ENCODE peak calls at places on chromosomes 12 and 14, in nine cellular contexts. K, Z, B, G, W, N, Y, H and S are unnamed samples. For H3K9me3, the result is how much of the 10 kb centered on the place peaks cover.

GRCh38 chr12:88207921-88208640 is 66.0 kb downstream of the TMTC3 start:
- DNase-seq in K (no peak), Z (no peak), B (no peak), G (no peak), W (peak), N (no peak), Y (no peak), H (peak), S (no peak)

GRCh38 chr14:74962493-74962892 is 7.1 kb upstream of the PGF start:
- DNase-seq in K (no peak), Z (no peak), B (no peak), G (no peak), W (no peak), N (no peak), Y (no peak), H (no peak), S (no peak)

GRCh38 chr12:8156845-8157244 is at the start of gene ZNF705A:
- DNase-seq in K (no peak), Z (no peak), B (no peak), G (no peak), W (peak), N (no peak), Y (no peak), H (peak), S (no peak)

GRCh38 chr12:88553941-88554658 is 26.2 kb downstream of the KITLG start:
- DNase-seq in K (no peak), Z (no peak), B (peak), G (no peak), W (peak), N (no peak), Y (no peak), H (no peak), S (no peak)

GRCh38 chr12:108302471-108303311 is 36.4 kb downstream of the CMKLR1 start:
- DNase-seq in K (no peak), Z (no peak), B (no peak), G (no peak), W (no peak), N (no peak), Y (peak), H (no peak), S (no peak)

GRCh38 chr12:72264548-72265175 is 7.5 kb upstream of the TRHDE start:
- DNase-seq in K (no peak), Z (no peak), B (no peak), G (no peak), W (peak), N (no peak), Y (no peak), H (no peak), S (no peak)

GRCh38 chr14:68964300-68965093 is 14.6 kb downstream of the ACTN1 start:
- DNase-seq in K (no peak), Z (peak), B (no peak), G (no peak), W (peak), N (no peak), Y (no peak), H (no peak), S (no peak)

GRCh38 chr14:61780125-61780524 is 17.9 kb downstream of the SNAPC1 start:
- DNase-seq in K (no peak), Z (no peak), B (no peak), G (no peak), W (no peak), N (peak), Y (no peak), H (no peak), S (no peak)

GRCh38 chr12:5047729-5048128 is 4.0 kb downstream of the KCNA5 start:
- DNase-seq in K (no peak), Z (no peak), B (no peak), G (no peak), W (no peak), N (no peak), Y (no peak), H (no peak), S (no peak)

GRCh38 chr12:18261273-18261672 is at the start of gene PIK3C2G:
- DNase-seq in K (no peak), Z (no peak), B (no peak), G (no peak), W (no peak), N (no peak), Y (no peak), H (no peak), S (no peak)
- H3K4me3 ChIP-seq in K (no peak), Z (no peak), B (no peak), G (no peak), W (no peak), N (no peak), Y (no peak), H (no peak), S (no peak)

GRCh38 chr14:82431031-82431430 is 897.4 kb upstream of the SEL1L start:
- DNase-seq in K (no peak), Z (no peak), B (no peak), G (no peak), W (no peak), N (no peak), Y (no peak), H (no peak), S (no peak)
- H3K9me3 ChIP-seq in K (under half), Z (under half), B (under half), G (under half), W (under half), N (under half), Y (under half), H (under half), S (under half)

DNA sequence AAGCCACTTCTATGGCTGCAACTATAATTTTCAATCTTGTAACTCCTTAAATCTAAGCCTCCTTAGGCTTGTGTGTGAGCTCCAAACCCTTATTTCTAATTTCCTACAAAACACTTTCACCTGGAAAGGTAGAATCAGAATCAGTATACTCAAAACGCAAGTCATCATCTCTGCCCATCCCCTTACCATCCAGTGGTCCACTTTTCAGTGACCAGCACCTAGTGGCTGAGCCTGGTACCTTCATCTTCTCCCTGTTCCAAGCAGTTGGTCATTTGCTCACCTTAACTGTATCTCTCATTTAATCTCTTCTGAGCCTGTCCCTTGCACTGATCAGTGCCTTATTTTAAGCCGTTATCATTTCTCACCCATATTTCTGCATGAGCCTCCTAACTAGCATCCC is 107.9 kb downstream of the PPM1H start:
- DNase-seq in K (no peak), Z (no peak), B (no peak), G (no peak), W (no peak), N (no peak), Y (no peak), H (no peak), S (no peak)
- H3K27ac ChIP-seq in K (no peak), Z (no peak), B (no peak), G (no peak), W (no peak), N (no peak), Y (no peak), H (no peak), S (no peak)

GRCh38 chr12:124109760-124110159 is 136.7 kb downstream of the ZNF664 start:
- DNase-seq in K (no peak), Z (no peak), B (peak), G (no peak), W (peak), N (no peak), Y (no peak), H (no peak), S (peak)

GRCh38 chr12:124100572-124101178 is 127.7 kb downstream of the ZNF664 start:
- DNase-seq in K (no peak), Z (no peak), B (no peak), G (no peak), W (no peak), N (no peak), Y (no peak), H (no peak), S (no peak)

GRCh38 chr12:124110372-124110883 is 137.4 kb downstream of the ZNF664 start:
- DNase-seq in K (no peak), Z (no peak), B (no peak), G (no peak), W (no peak), N (no peak), Y (no peak), H (no peak), S (no peak)

GRCh38 chr12:124107299-124107698 is 134.3 kb downstream of the ZNF664 start:
- DNase-seq in K (no peak), Z (no peak), B (no peak), G (no peak), W (no peak), N (no peak), Y (no peak), H (no peak), S (no peak)

DNA sequence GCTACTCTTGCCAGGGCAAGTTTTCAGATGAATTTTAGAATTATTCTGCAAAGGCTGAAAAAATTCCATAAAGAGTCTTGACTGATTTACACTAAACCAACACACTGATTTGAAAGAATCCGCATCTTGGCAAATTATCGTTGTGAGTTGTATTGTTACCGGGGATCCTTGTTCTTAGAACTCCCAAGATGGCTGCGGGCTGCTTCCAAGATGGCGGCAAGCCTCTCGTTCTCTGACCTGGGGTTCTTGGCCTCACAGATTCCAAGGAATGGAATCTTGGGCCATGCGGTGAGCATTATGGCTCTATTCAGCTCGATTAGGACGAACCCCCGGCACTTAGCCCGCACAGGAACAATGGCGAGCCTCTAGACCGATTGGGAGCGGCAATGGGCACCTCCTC is 132.5 kb downstream of the ZNF664 start:
- DNase-seq in K (no peak), Z (no peak), B (no peak), G (no peak), W (no peak), N (no peak), Y (no peak), H (no peak), S (no peak)
- H3K4me3 ChIP-seq in K (no peak), Z (no peak), B (no peak), G (no peak), W (no peak), N (no peak), Y (no peak), H (no peak), S (no peak)

DNA sequence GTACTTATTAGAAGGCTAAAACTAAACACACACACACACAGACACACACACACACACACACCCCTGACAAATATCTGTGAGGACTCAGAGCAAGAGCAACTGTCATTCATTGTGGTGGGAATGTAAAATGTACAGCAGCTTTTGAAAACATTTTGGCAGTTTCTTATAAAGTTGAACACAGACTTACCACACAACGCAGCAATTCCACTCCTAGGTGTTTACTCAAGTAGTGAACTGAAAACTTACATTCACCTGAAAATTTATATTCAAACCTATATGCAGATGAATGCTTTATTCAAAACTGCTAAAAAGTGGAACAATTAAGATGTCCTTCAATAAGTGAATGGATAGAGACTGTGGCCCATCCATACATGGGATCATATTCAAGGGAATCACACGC is 18.6 kb downstream of the ZNF605 start:
- DNase-seq in K (no peak), Z (no peak), B (no peak), G (no peak), W (no peak), N (no peak), Y (no peak), H (no peak), S (no peak)
- H3K9me3 ChIP-seq in K (half or more), Z (under half), B (under half), G (under half), W (half or more), N (under half), Y (half or more), H (half or more), S (under half)

GRCh38 chr14:53147893-53148292 is 5.2 kb downstream of the DDHD1 start:
- DNase-seq in K (no peak), Z (no peak), B (no peak), G (no peak), W (no peak), N (no peak), Y (no peak), H (no peak), S (no peak)

GRCh38 chr14:53147208-53147607 is 5.9 kb downstream of the DDHD1 start:
- DNase-seq in K (no peak), Z (no peak), B (no peak), G (no peak), W (no peak), N (no peak), Y (no peak), H (no peak), S (no peak)

GRCh38 chr14:53146739-53147138 is 6.4 kb downstream of the DDHD1 start:
- DNase-seq in K (no peak), Z (no peak), B (no peak), G (no peak), W (no peak), N (no peak), Y (no peak), H (no peak), S (no peak)

GRCh38 chr14:53149656-53150319 is 3.3 kb downstream of the DDHD1 start:
- DNase-seq in K (no peak), Z (no peak), B (no peak), G (no peak), W (no peak), N (no peak), Y (no peak), H (no peak), S (no peak)

GRCh38 chr14:53148612-53149202 is 4.4 kb downstream of the DDHD1 start:
- DNase-seq in K (no peak), Z (no peak), B (no peak), G (no peak), W (no peak), N (no peak), Y (no peak), H (no peak), S (no peak)
- H3K27ac ChIP-seq in K (no peak), Z (no peak), B (no peak), G (no peak), W (no peak), N (no peak), Y (no peak), H (no peak), S (no peak)